ENCODE peak calls at places on chromosomes 2 and 18, in ten cellular contexts. O is GOT3; I is activated T-cell treated with anti-CD3 and anti-CD28 coated beads for 4 hours; Z is neural progenitor cell; G is stimulated activated effector memory CD8-positive, alpha-beta T cell treated with anti-CD3 and anti-CD28 coated beads, Interleukin-12 subunit alpha, Interleukin-12 subunit beta, amount 100 ng/mL, for 72 hours; A is naive B cell; T is AG04449; S is cardiac septum; K is aorta; D is heart left ventricle. C is an unnamed sample.

GRCh38 chr2:228339525-228339924 is 158.0 kb upstream of the SPHKAP start:
- DNase-seq in O (no peak), I (no peak), Z (no peak), G (no peak), A (no peak), T (no peak), S (no peak), K (no peak), D (no peak), C (no peak)

GRCh38 chr2:200086911-200087310 is 131.5 kb downstream of the MAIP1 start:
- DNase-seq in O (no peak), I (no peak), Z (no peak), G (peak), A (no peak), T (no peak), S (no peak), K (no peak), D (no peak), C (no peak)

GRCh38 chr2:9692392-9693137 is 61.8 kb upstream of the YWHAQ start:
- DNase-seq in O (peak), I (no peak), Z (peak), G (peak), A (no peak), T (no peak), S (no peak), K (peak), D (no peak), C (no peak)

GRCh38 chr2:48369971-48370370 is 160.0 kb upstream of the STON1 start:
- DNase-seq in O (no peak), I (no peak), Z (peak), G (no peak), A (no peak), T (no peak), S (no peak), K (no peak), D (no peak), C (no peak)

GRCh38 chr2:9690716-9691498 is 60.1 kb upstream of the YWHAQ start:
- DNase-seq in O (no peak), I (no peak), Z (no peak), G (no peak), A (no peak), T (no peak), S (no peak), K (no peak), D (no peak), C (no peak)

GRCh38 chr2:30332791-30333453 is 101.6 kb downstream of the LBH start:
- DNase-seq in O (no peak), I (peak), Z (no peak), G (peak), A (no peak), T (no peak), S (no peak), K (no peak), D (no peak), C (no peak)

GRCh38 chr18:9992988-9993845 is 79.4 kb downstream of the VAPA start:
- DNase-seq in O (no peak), I (no peak), Z (no peak), G (no peak), A (no peak), T (no peak), S (no peak), K (no peak), D (no peak), C (no peak)

GRCh38 chr2:60485055-60485454 is 68.4 kb downstream of the BCL11A start:
- DNase-seq in O (no peak), I (no peak), Z (no peak), G (no peak), A (no peak), T (no peak), S (no peak), K (no peak), D (no peak), C (no peak)

GRCh38 chr2:3762771-3763447 is 59.5 kb downstream of the DCDC2C start:
- DNase-seq in O (no peak), I (no peak), Z (no peak), G (no peak), A (no peak), T (no peak), S (peak), K (no peak), D (no peak), C (no peak)